ENCODE peak calls at places on chromosomes 5 and 9, in ten cellular contexts. F, S, C, U, B, P, J, E, N and M are unnamed samples.

GRCh38 chr5:159667286-159667685 is 249.0 kb upstream of the ADRA1B start:
- DNase-seq in F (no peak), S (no peak), C (no peak), U (no peak), B (no peak), P (no peak), J (no peak), E (no peak), N (no peak), M (no peak)

GRCh38 chr9:33164138-33164809 is 2.9 kb downstream of the B4GALT1 start:
- DNase-seq in F (no peak), S (no peak), C (peak; percentile 40), U (no peak), B (no peak), P (no peak), J (no peak), E (no peak), N (peak; percentile 66), M (no peak)

GRCh38 chr5:63131618-63132285 is 553.1 kb downstream of the LRRC70 start:
- DNase-seq in F (peak; percentile 66), S (no peak), C (no peak), U (no peak), B (no peak), P (no peak), J (peak; percentile 48), E (no peak), N (no peak), M (no peak)

GRCh38 chr9:99682378-99682777 is 139.3 kb upstream of the NR4A3 start:
- DNase-seq in F (no peak), S (no peak), C (no peak), U (no peak), B (no peak), P (no peak), J (no peak), E (no peak), N (no peak), M (no peak)

GRCh38 chr5:51345106-51345505 is 38.1 kb upstream of the ISL1 start:
- DNase-seq in F (no peak), S (no peak), C (no peak), U (no peak), B (no peak), P (no peak), J (no peak), E (no peak), N (no peak), M (no peak)

GRCh38 chr9:6680797-6681146 is 35.2 kb upstream of the GLDC start:
- DNase-seq in F (peak; percentile 77), S (no peak), C (no peak), U (peak; percentile 82), B (no peak), P (peak; percentile 71), J (peak; percentile 40), E (peak; percentile 79), N (peak; percentile 62), M (no peak)

GRCh38 chr5:26942481-26942880 is 95.9 kb downstream of the CDH9 start:
- DNase-seq in F (no peak), S (no peak), C (no peak), U (no peak), B (no peak), P (no peak), J (peak; percentile 25), E (no peak), N (no peak), M (no peak)

GRCh38 chr5:112711436-112711835 is 26.2 kb upstream of the APC start:
- DNase-seq in F (no peak), S (no peak), C (no peak), U (no peak), B (no peak), P (no peak), J (no peak), E (no peak), N (no peak), M (no peak)

GRCh38 chr5:158313027-158313738 is 454.2 kb upstream of the CLINT1 start:
- DNase-seq in F (no peak), S (no peak), C (no peak), U (no peak), B (no peak), P (no peak), J (no peak), E (no peak), N (no peak), M (no peak)

GRCh38 chr5:177163500-177163899 is 29.9 kb downstream of the NSD1 start:
- DNase-seq in F (no peak), S (no peak), C (no peak), U (no peak), B (no peak), P (no peak), J (no peak), E (no peak), N (no peak), M (no peak)

GRCh38 chr5:115309751-115310370 is 13.4 kb upstream of the CCDC112 start:
- DNase-seq in F (peak; percentile 49), S (no peak), C (peak; percentile 50), U (peak; percentile 80), B (peak; percentile 70), P (peak; percentile 22), J (peak; percentile 58), E (no peak), N (peak; percentile 42), M (peak; percentile 41)

GRCh38 chr9:78548666-78549065 is 251.7 kb downstream of the PSAT1 start:
- DNase-seq in F (no peak), S (no peak), C (no peak), U (no peak), B (no peak), P (no peak), J (no peak), E (no peak), N (peak; percentile 57), M (no peak)

GRCh38 chr5:84709075-84709474 is 324.4 kb upstream of the EDIL3 start:
- DNase-seq in F (no peak), S (no peak), C (no peak), U (no peak), B (no peak), P (no peak), J (no peak), E (no peak), N (no peak), M (no peak)

GRCh38 chr5:179553875-179554274 is 3.5 kb downstream of the RUFY1 start:
- DNase-seq in F (peak; percentile 52), S (no peak), C (no peak), U (no peak), B (no peak), P (no peak), J (peak; percentile 84), E (peak; percentile 36), N (no peak), M (no peak)

GRCh38 chr5:178336889-178337785 is 104.5 kb upstream of the PHYKPL start:
- DNase-seq in F (no peak), S (no peak), C (no peak), U (no peak), B (no peak), P (peak; percentile 55), J (no peak), E (peak; percentile 31), N (no peak), M (no peak)

GRCh38 chr9:134854541-134854981 is 26.0 kb upstream of the FCN2 start:
- DNase-seq in F (no peak), S (no peak), C (no peak), U (no peak), B (no peak), P (no peak), J (no peak), E (no peak), N (no peak), M (no peak)

GRCh38 chr5:123786411-123786810 is 274.4 kb downstream of the CSNK1G3 start:
- DNase-seq in F (no peak), S (no peak), C (no peak), U (peak; percentile 74), B (peak; percentile 33), P (no peak), J (no peak), E (no peak), N (no peak), M (no peak)

GRCh38 chr5:73564644-73565165 is 734 bp downstream of the ANKRA2 start:
- DNase-seq in F (no peak), S (no peak), C (peak; percentile 5), U (peak; percentile 59), B (peak; percentile 41), P (no peak), J (no peak), E (no peak), N (peak; percentile 3), M (no peak)

GRCh38 chr9:115204827-115205506 is 87.0 kb upstream of the TNC start:
- DNase-seq in F (peak; percentile 40), S (no peak), C (no peak), U (no peak), B (no peak), P (no peak), J (peak; percentile 95), E (no peak), N (no peak), M (no peak)

GRCh38 chr5:154302181-154302580 is 111.6 kb downstream of the GALNT10 start:
- DNase-seq in F (no peak), S (no peak), C (no peak), U (no peak), B (no peak), P (peak; percentile 49), J (no peak), E (no peak), N (no peak), M (no peak)

GRCh38 chr5:143606043-143606752 is 202.7 kb upstream of the NR3C1 start:
- DNase-seq in F (no peak), S (no peak), C (peak; percentile 28), U (no peak), B (peak; percentile 41), P (no peak), J (peak; percentile 48), E (no peak), N (no peak), M (no peak)

GRCh38 chr5:180331647-180331950 is 21.5 kb downstream of the GFPT2 start:
- DNase-seq in F (no peak), S (no peak), C (no peak), U (no peak), B (no peak), P (no peak), J (no peak), E (no peak), N (no peak), M (no peak)

GRCh38 chr9:4269872-4270271 is 30.0 kb downstream of the GLIS3 start:
- DNase-seq in F (no peak), S (no peak), C (no peak), U (no peak), B (no peak), P (peak; percentile 65), J (no peak), E (no peak), N (no peak), M (no peak)

GRCh38 chr5:73592546-73592945 is 27.0 kb downstream of the UTP15 start:
- DNase-seq in F (peak; percentile 18), S (no peak), C (no peak), U (no peak), B (no peak), P (no peak), J (peak; percentile 61), E (no peak), N (no peak), M (no peak)

GRCh38 chr9:136903041-136903554 is 16.8 kb downstream of the TRAF2 start:
- DNase-seq in F (no peak), S (no peak), C (no peak), U (no peak), B (no peak), P (no peak), J (no peak), E (peak; percentile 54), N (no peak), M (no peak)

GRCh38 chr5:131523500-131524185 is 111.4 kb downstream of the RAPGEF6 start:
- DNase-seq in F (no peak), S (no peak), C (no peak), U (no peak), B (no peak), P (no peak), J (no peak), E (no peak), N (no peak), M (no peak)

GRCh38 chr9:2545881-2546490 is 75.6 kb upstream of the VLDLR start:
- DNase-seq in F (no peak), S (no peak), C (no peak), U (no peak), B (no peak), P (no peak), J (no peak), E (no peak), N (no peak), M (no peak)

GRCh38 chr5:94241288-94241651 is 377.1 kb downstream of the KIAA0825 start:
- DNase-seq in F (peak; percentile 5), S (no peak), C (no peak), U (no peak), B (no peak), P (no peak), J (peak; percentile 38), E (no peak), N (no peak), M (no peak)